ENCODE peak calls at places on chromosomes 6 and 20, in five cellular contexts. J is spleen, C is IMR-90, R is esophagus muscularis mucosa, Q is Peyer's patch. G is an unnamed sample. For H3K9me3, the result is how much of the 10 kb centered on the place peaks cover.

GRCh38 chr20:33154252-33154651 is 13.7 kb upstream of the BPIFA2 start:
- DNase-seq in C (no peak), R (no peak), Q (no peak), J (no peak), G (no peak)

GRCh38 chr6:1856381-1856780 is 246.7 kb downstream of the FOXC1 start:
- DNase-seq in Q (peak), J (no peak), C (peak), R (no peak), G (no peak)

GRCh38 chr6:160798625-160799024 is 96.6 kb downstream of the PLG start:
- DNase-seq in Q (no peak), C (no peak), R (no peak), J (no peak), G (no peak)

GRCh38 chr6:163414367-163415175 is at the start of gene QKI:
- DNase-seq in Q (peak), J (peak), C (peak), R (no peak), G (peak)

GRCh38 chr20:38225900-38226263 is 34.7 kb downstream of the KIAA1755 start:
- DNase-seq in R (no peak), Q (no peak), C (no peak), J (no peak), G (peak)

GRCh38 chr6:18389479-18389878 is 2.3 kb downstream of the RNF144B start:
- DNase-seq in R (no peak), C (peak), Q (no peak), J (no peak), G (no peak)

GRCh38 chr6:30227763-30228487 is 14.7 kb upstream of the TRIM26 start:
- DNase-seq in C (no peak), Q (no peak), J (no peak), R (no peak), G (no peak)

GRCh38 chr20:64000906-64001305 is 20.0 kb downstream of the PRPF6 start:
- DNase-seq in R (no peak), Q (no peak), J (no peak), C (no peak), G (no peak)

GRCh38 chr20:52965380-52965779 is 6.8 kb upstream of the TSHZ2 start:
- DNase-seq in Q (no peak), C (no peak), R (no peak), J (no peak), G (no peak)

GRCh38 chr6:5580736-5581568 is 319.6 kb downstream of the FARS2 start:
- DNase-seq in R (no peak), Q (no peak), C (no peak), J (no peak), G (no peak)

GRCh38 chr20:51554538-51555165 is 12.1 kb upstream of the NFATC2 start:
- DNase-seq in C (peak), R (no peak), Q (no peak), J (no peak), G (peak)

GRCh38 chr6:163165922-163166321 is 248.6 kb upstream of the QKI start:
- DNase-seq in Q (no peak), C (no peak), R (peak), J (no peak), G (no peak)

GRCh38 chr20:62722627-62723026 is 14.0 kb downstream of the NTSR1 start:
- DNase-seq in R (no peak), J (no peak), C (no peak), Q (no peak), G (no peak)

GRCh38 chr6:157823001-157823522 is at the start of gene SNX9:
- DNase-seq in Q (peak), J (peak), C (peak), R (no peak), G (peak)

GRCh38 chr6:126176266-126176665 is 163.6 kb upstream of the CENPW start:
- DNase-seq in R (no peak), J (no peak), Q (no peak), C (peak), G (no peak)

GRCh38 chr20:38321959-38322598 is 18.1 kb downstream of the BPI start:
- DNase-seq in R (no peak), Q (no peak), J (no peak), C (peak), G (peak)

DNA sequence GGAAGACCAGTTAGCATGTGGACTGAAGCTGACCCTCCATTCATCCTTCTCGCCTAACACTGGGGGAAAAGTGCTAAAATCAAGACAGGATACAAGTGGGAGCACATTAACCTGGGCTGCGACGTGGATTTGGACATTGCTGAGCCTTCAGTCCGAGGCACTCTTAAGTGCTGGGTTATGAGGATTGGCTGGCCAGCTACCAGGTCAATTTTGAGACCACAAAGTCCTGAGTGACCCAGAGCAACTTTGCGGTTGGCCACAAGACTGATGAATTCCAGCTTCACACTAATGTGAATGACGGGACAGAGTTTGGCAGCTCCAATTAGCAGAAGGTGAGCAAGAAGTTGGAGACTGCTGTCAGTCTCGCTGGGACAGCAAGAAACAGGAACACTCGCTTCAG is 20.7 kb downstream of the FUCA2 start:
- DNase-seq in C (no peak), J (no peak), Q (no peak), R (no peak), G (no peak)
- TF ChIP-seq POLR2A in C (no peak), J (no peak), Q (no peak), R (no peak), G (no peak)

GRCh38 chr6:22809380-22809779 is 240.0 kb downstream of the HDGFL1 start:
- DNase-seq in Q (no peak), R (no peak), J (no peak), C (no peak), G (no peak)

GRCh38 chr6:22800451-22800850 is 231.1 kb downstream of the HDGFL1 start:
- DNase-seq in C (no peak), R (no peak), Q (no peak), J (no peak), G (no peak)

GRCh38 chr6:22808466-22808865 is 239.1 kb downstream of the HDGFL1 start:
- DNase-seq in C (peak), R (no peak), Q (no peak), J (no peak), G (no peak)

GRCh38 chr6:22807818-22808217 is 238.5 kb downstream of the HDGFL1 start:
- DNase-seq in Q (no peak), J (no peak), R (no peak), C (no peak), G (no peak)

DNA sequence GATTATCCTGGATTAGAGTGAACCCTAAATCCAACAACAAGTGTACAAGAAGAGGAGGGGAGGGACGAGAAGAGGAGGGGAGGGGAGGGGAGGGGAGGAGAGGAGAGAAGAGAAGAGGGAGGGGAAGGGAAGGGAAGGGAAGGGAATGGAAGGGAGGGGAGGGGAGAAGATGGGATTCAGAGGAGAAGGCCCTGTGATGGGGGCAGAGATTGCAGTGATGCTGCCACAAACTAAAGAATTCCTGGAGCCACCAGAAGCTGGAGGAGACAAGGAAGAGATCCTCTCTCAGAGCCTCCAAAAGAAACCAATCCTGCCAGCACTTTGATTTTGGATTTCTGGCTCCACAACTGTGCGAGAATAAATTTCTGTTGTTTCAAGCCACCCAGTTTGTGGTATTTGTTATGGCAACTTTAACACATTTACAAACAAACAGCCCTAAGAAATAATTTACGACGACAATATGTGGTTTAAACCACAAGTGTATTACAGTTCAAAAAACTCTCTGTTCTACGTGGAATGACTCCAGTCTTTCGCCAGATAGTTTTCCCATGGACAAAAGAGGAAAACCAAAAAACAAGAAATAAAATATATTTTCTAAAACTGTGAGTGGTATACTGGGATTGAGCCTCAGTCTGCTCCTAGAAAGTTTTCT is 235.4 kb downstream of the HDGFL1 start:
- DNase-seq in Q (no peak), J (no peak), R (no peak), C (no peak), G (no peak)
- H3K9me3 ChIP-seq in Q (under half), J (under half), R (under half), C (under half), G (under half)

GRCh38 chr6:85674604-85675003 is 31.9 kb upstream of the SYNCRIP start:
- DNase-seq in Q (no peak), J (no peak), C (no peak), R (no peak), G (no peak)

GRCh38 chr6:85672623-85673022 is 29.9 kb upstream of the SYNCRIP start:
- DNase-seq in J (no peak), C (no peak), Q (no peak), R (no peak), G (no peak)

GRCh38 chr6:85672050-85672449 is 29.4 kb upstream of the SYNCRIP start:
- DNase-seq in R (no peak), Q (no peak), J (no peak), C (no peak), G (no peak)

GRCh38 chr6:85675030-85675819 is 32.5 kb upstream of the SYNCRIP start:
- DNase-seq in Q (no peak), J (no peak), C (peak), R (no peak), G (peak)

GRCh38 chr6:85673198-85674139 is 30.8 kb upstream of the SYNCRIP start:
- DNase-seq in J (no peak), C (no peak), Q (no peak), R (no peak), G (no peak)
- TF ChIP-seq POLR2A in J (no peak), C (peak), Q (no peak), R (no peak), G (no peak)

GRCh38 chr20:58504566-58504965 is 10.6 kb downstream of the APCDD1L start:
- DNase-seq in C (no peak), Q (no peak), J (no peak), R (no peak), G (no peak)
- H3K9me3 ChIP-seq in C (under half), Q (under half), J (half or more), R (under half), G (under half)